ENCODE peak calls at places on chromosome 5, in five cellular contexts. X, Q, G, V and S are unnamed samples.

GRCh38 chr5:17305964-17306725 is 88.7 kb downstream of the BASP1 start:
- DNase-seq in X (no peak), Q (peak), G (peak), V (no peak), S (peak)

GRCh38 chr5:67240846-67241245 is 44.2 kb upstream of the CD180 start:
- DNase-seq in X (no peak), Q (no peak), G (no peak), V (no peak), S (no peak)

GRCh38 chr5:31761877-31762276 is 122.9 kb downstream of the PDZD2 start:
- DNase-seq in X (no peak), Q (no peak), G (no peak), V (no peak), S (no peak)

GRCh38 chr5:180806351-180807011 is 3.9 kb upstream of the MGAT1 start:
- DNase-seq in X (no peak), Q (no peak), G (no peak), V (no peak), S (no peak)

GRCh38 chr5:157602505-157602904 is 26.9 kb upstream of the ADAM19 start:
- DNase-seq in X (no peak), Q (no peak), G (no peak), V (no peak), S (no peak)

GRCh38 chr5:93078082-93079038 is 502.7 kb downstream of the NR2F1-AS1 start:
- DNase-seq in X (no peak), Q (peak), G (peak), V (no peak), S (peak)

GRCh38 chr5:176855598-176855997 is 43.5 kb downstream of the HK3 start:
- DNase-seq in X (no peak), Q (no peak), G (no peak), V (no peak), S (no peak)

GRCh38 chr5:120053841-120054240 is 410.3 kb upstream of the PRR16 start:
- DNase-seq in X (no peak), Q (no peak), G (no peak), V (no peak), S (no peak)

GRCh38 chr5:26329562-26330189 is 708.7 kb downstream of the CDH9 start:
- DNase-seq in X (no peak), Q (no peak), G (no peak), V (no peak), S (no peak)

GRCh38 chr5:115621365-115621900 is 4.4 kb downstream of the TMED7 start:
- DNase-seq in X (no peak), Q (no peak), G (no peak), V (no peak), S (no peak)

GRCh38 chr5:125446986-125447385 is 700.5 kb upstream of the ZNF608 start:
- DNase-seq in X (no peak), Q (no peak), G (no peak), V (no peak), S (no peak)

GRCh38 chr5:120447706-120448239 is 16.3 kb upstream of the PRR16 start:
- DNase-seq in X (no peak), Q (no peak), G (no peak), V (no peak), S (no peak)

GRCh38 chr5:115415143-115415491 is 118.7 kb upstream of the CCDC112 start:
- DNase-seq in X (no peak), Q (no peak), G (peak), V (peak), S (peak)

GRCh38 chr5:154196955-154197652 is 6.6 kb downstream of the GALNT10 start:
- DNase-seq in X (no peak), Q (no peak), G (no peak), V (no peak), S (no peak)

GRCh38 chr5:79771387-79771786 is 81.8 kb downstream of the CMYA5 start:
- DNase-seq in X (no peak), Q (no peak), G (no peak), V (no peak), S (no peak)

GRCh38 chr5:179261301-179262125 is 83.7 kb downstream of the ADAMTS2 start:
- DNase-seq in X (no peak), Q (peak), G (no peak), V (peak), S (no peak)

GRCh38 chr5:176955895-176956294 is 50.7 kb downstream of the UIMC1 start:
- DNase-seq in X (no peak), Q (no peak), G (no peak), V (no peak), S (no peak)

GRCh38 chr5:38500861-38501260 is 55.6 kb downstream of the LIFR start:
- DNase-seq in X (no peak), Q (no peak), G (no peak), V (no peak), S (no peak)

GRCh38 chr5:14269395-14269794 is 126.3 kb downstream of the TRIO start:
- DNase-seq in X (no peak), Q (no peak), G (no peak), V (no peak), S (no peak)

GRCh38 chr5:43044181-43044914 is 4.2 kb upstream of the ANXA2R start:
- DNase-seq in X (no peak), Q (peak), G (peak), V (no peak), S (no peak)

GRCh38 chr5:147455822-147456221 is 54.0 kb downstream of the DPYSL3 start:
- DNase-seq in X (no peak), Q (no peak), G (no peak), V (no peak), S (no peak)

GRCh38 chr5:177231479-177232250 is 71.9 kb downstream of the RAB24 start:
- DNase-seq in X (no peak), Q (no peak), G (no peak), V (no peak), S (no peak)

GRCh38 chr5:155728857-155729683 is 597.9 kb upstream of the SGCD start:
- DNase-seq in X (peak), Q (no peak), G (peak), V (no peak), S (no peak)

GRCh38 chr5:132006331-132007120 is 4.9 kb downstream of the ACSL6 start:
- DNase-seq in X (no peak), Q (no peak), G (no peak), V (peak), S (no peak)

GRCh38 chr5:132008961-132009680 is 2.3 kb downstream of the ACSL6 start:
- DNase-seq in X (no peak), Q (no peak), G (no peak), V (peak), S (no peak)

GRCh38 chr5:132007399-132008162 is 3.9 kb downstream of the ACSL6 start:
- DNase-seq in X (peak), Q (no peak), G (peak), V (peak), S (peak)

GRCh38 chr5:132009706-132010405 is 1.6 kb downstream of the ACSL6 start:
- DNase-seq in X (peak), Q (no peak), G (no peak), V (peak), S (no peak)

DNA sequence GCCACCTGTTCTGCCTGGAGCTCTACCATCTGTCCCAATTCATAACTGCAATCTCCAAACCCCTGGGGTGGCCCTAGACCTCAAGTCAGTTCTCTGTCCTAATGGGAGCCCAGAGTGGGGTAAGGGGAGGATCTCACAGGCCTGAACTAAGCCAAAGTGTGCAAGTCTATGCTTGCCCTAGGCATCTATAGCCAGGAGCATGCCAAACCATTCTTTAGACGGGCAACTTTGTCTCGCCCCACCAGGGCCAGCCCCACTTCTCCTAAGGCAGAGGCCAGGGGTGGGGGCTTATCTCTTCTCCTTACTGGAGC is 3.3 kb downstream of the ACSL6 start:
- DNase-seq in X (no peak), Q (no peak), G (no peak), V (no peak), S (no peak)
- H3K4me3 ChIP-seq in X (no peak), Q (no peak), G (no peak), V (no peak), S (no peak)

DNA sequence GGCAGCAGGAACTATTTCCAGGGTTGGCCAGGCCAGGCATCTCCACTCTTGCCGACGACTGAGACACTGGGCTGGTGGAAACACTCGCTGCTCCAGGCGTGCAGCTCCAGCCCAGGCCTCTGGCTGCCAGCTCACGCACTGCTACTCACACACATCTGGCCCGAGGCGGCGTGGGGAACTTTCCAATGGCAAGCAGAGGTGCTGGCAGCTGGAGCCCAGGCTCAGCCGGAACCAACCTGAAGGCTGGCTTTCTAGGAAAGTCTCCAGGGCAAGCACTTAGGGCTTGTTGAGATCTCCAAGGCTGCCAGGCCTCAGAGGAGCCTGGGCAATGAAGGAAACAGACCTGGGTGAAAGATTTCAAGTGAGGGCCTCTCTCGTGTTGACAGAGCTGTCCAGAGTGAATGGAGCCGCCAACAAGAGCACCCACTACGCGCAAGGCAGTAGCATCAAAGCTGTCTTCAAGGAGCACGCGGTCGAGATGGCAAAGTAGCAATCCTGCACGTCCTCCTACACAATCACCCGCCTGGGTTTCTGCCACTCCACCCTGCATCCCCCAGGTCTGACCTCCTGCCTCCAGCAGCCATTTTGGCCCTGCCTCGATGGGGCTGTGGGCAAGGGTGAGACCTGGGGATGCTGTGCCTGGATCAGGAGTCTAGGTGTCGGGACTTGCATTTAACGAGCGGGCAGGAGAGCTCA is 14.4 kb downstream of the SH3PXD2B start:
- DNase-seq in X (no peak), Q (peak), G (no peak), V (peak), S (no peak)
- H3K27ac ChIP-seq in X (no peak), Q (peak), G (no peak), V (no peak), S (no peak)

GRCh38 chr5:138464018-138464387 is 1.3 kb upstream of the EGR1 start:
- DNase-seq in X (peak), Q (peak), G (peak), V (peak), S (peak)

GRCh38 chr5:138465288-138466057 is at the start of gene EGR1:
- DNase-seq in X (peak), Q (peak), G (peak), V (peak), S (peak)

GRCh38 chr5:138463335-138464017 is 1.8 kb upstream of the EGR1 start:
- DNase-seq in X (no peak), Q (peak), G (no peak), V (no peak), S (peak)

GRCh38 chr5:138466058-138466899 is 1.0 kb downstream of the EGR1 start:
- DNase-seq in X (no peak), Q (no peak), G (no peak), V (peak), S (peak)

GRCh38 chr5:138464388-138465287 is 641 bp upstream of the EGR1 start:
- DNase-seq in X (peak), Q (peak), G (peak), V (peak), S (peak)
- TF ChIP-seq CTCF in X (peak), Q (peak), G (peak), V (peak), S (peak)

DNA sequence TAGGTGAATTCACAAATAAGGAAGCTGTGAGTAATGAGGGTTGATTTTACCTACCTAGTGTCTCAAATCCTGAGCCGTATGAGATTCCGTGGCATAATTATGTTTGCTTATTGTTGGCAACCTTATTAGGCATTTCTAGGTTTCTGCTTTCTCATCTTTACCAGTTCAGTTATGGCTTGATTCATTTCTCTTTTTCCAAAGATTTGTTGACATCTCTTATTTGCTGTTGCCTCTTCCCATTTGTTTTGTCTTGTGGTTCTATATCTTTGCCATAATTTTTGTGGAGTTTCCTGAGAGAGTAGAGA is 470 bp downstream of the IL31RA start:
- DNase-seq in X (no peak), Q (no peak), G (no peak), V (no peak), S (no peak)
- H3K4me3 ChIP-seq in X (no peak), Q (no peak), G (no peak), V (no peak), S (no peak)

DNA sequence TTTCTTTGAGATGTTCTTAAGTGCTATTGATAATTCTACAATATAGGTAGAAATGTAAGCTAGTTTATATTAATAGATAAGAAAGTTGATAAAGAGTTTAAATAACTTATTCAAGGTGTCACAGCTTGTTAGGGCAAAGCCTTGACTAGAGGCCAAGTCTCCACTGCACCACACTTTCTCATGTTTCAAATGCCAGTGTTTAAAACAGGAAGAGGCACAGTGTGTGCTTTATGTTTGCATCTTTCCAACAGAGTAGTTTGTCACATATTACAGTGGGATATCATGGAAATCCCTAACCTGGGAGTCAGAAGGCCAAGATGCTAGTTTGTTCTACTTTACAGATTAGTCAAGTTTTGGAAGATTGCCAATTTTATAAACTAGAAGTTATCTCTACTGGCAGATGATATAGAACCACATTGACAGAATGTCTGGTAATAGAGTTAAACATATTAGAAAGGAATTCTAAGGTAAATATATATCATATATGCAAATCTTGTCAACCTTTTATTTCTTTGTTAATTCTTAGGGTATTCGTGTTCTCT is 56.4 kb downstream of the SLF1 start:
- DNase-seq in X (no peak), Q (no peak), G (no peak), V (no peak), S (no peak)
- H3K27ac ChIP-seq in X (no peak), Q (no peak), G (no peak), V (no peak), S (no peak)

GRCh38 chr5:134511796-134512660 is 13.4 kb upstream of the JADE2 start:
- DNase-seq in X (no peak), Q (no peak), G (peak), V (peak), S (peak)
- TF ChIP-seq CTCF in X (no peak), Q (no peak), G (peak), V (no peak), S (peak)

DNA sequence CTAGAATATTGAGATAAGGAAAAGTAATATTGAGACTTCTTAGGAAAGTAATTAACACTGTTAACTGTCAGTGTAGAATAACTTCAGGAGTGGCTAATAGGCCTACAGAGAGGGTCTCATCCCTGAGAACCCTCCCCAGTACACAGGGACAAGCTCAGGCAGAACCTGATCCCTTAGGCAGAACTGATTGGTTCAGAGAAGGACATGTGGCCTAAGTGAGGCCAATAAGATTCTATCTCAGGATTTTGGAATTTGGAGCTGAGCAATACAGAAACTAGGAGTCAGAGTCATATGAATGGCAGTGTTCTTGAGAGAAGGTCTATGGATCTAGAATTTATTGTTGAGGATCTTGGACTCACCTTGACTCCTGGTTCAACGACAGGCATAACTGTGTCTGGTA is 10.9 kb upstream of the UBLCP1 start:
- DNase-seq in X (no peak), Q (no peak), G (no peak), V (no peak), S (no peak)
- H3K4me3 ChIP-seq in X (no peak), Q (no peak), G (no peak), V (no peak), S (no peak)

DNA sequence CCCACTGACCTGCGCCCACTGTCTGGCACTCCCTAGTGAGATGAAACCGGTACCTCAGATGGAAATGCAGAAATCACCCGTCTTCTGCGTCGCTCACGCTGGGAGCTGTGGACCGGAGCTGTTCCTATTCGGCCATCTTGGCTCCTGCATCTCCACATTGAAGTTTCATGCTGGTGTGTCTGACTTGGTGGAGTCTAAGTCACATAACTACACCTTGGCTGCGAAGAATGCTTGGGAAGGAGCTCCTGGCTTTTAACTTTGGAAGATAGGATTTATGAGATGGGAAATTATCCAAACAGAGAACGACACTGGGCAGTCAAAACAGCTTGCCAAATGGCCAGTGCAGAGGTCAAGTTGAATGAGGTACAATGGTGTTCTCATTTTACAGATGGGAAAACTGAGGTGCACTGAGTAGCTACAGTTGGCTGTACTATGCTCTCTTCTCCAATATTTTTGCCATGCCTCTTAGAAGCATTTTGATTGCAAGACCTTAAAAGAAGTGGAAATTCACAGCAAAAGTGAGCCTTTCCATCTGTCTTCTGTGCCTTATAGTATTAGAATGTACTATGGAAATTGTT is 36.7 kb downstream of the CCDC192 start:
- DNase-seq in X (no peak), Q (no peak), G (no peak), V (no peak), S (no peak)
- H3K27ac ChIP-seq in X (no peak), Q (no peak), G (no peak), V (no peak), S (no peak)

GRCh38 chr5:170100051-170100943 is 5.4 kb upstream of the FOXI1 start:
- DNase-seq in X (peak), Q (no peak), G (peak), V (no peak), S (peak)
- TF ChIP-seq CTCF in X (peak), Q (peak), G (peak), V (peak), S (peak)